ENCODE peak calls at places on chromosomes 7 and 10, in four cellular contexts. T is mammary epithelial cell, O is H9, H is K562. E is an unnamed sample.

GRCh38 chr7:136878878-136879277 is 10.4 kb downstream of the CHRM2 start:
- DNase-seq in T (no peak), O (no peak), H (no peak), E (no peak)

GRCh38 chr7:130149575-130150139 is 55.5 kb downstream of the TMEM209 start:
- DNase-seq in T (no peak), O (no peak), H (no peak), E (no peak)

GRCh38 chr10:15433850-15434537 is 62.9 kb upstream of the FAM171A1 start:
- DNase-seq in T (peak; percentile 25), O (no peak), H (peak; percentile 56), E (no peak)

GRCh38 chr10:101967713-101968112 is 88.3 kb downstream of the ARMH3 start:
- DNase-seq in T (peak; percentile 26), O (no peak), H (no peak), E (peak; percentile 44)

GRCh38 chr7:129376076-129376777 is 58.0 kb upstream of the STRIP2 start:
- DNase-seq in T (peak; percentile 26), O (no peak), H (peak; percentile 70), E (peak; percentile 67)

GRCh38 chr7:106281127-106281526 is 3.7 kb downstream of the NAMPT start:
- DNase-seq in T (no peak), O (no peak), H (no peak), E (no peak)

GRCh38 chr10:111076191-111076681 is 593 bp upstream of the ADRA2A start:
- DNase-seq in T (peak; percentile 37), O (peak; percentile 91), H (peak; percentile 37), E (peak; percentile 51)

GRCh38 chr10:101323495-101323894 is 30.5 kb upstream of the BTRC start:
- DNase-seq in T (no peak), O (peak; percentile 38), H (no peak), E (no peak)

GRCh38 chr10:28940158-28940888 is 263.0 kb downstream of the BAMBI start:
- DNase-seq in T (no peak), O (no peak), H (no peak), E (no peak)

GRCh38 chr10:44386546-44387052 is 1.7 kb upstream of the CXCL12 start:
- DNase-seq in T (peak; percentile 14), O (peak; percentile 81), H (peak; percentile 89), E (peak; percentile 74)

GRCh38 chr10:30510184-30510931 is 76.4 kb downstream of the MAP3K8 start:
- DNase-seq in T (peak; percentile 80), O (no peak), H (peak; percentile 32), E (peak; percentile 86)

GRCh38 chr7:10940748-10941358 is 32.8 kb upstream of the PHF14 start:
- DNase-seq in T (peak; percentile 9), O (no peak), H (no peak), E (peak; percentile 36)

GRCh38 chr7:105205592-105206211 is 183.0 kb downstream of the SRPK2 start:
- DNase-seq in T (no peak), O (no peak), H (no peak), E (no peak)

GRCh38 chr10:100510533-100511308 is 8.9 kb downstream of the SEC31B start:
- DNase-seq in T (peak; percentile 54), O (no peak), H (no peak), E (peak; percentile 54)

GRCh38 chr7:151632750-151633515 is 113.2 kb upstream of the RHEB start:
- DNase-seq in T (peak; percentile 40), O (peak; percentile 65), H (no peak), E (peak; percentile 37)

GRCh38 chr7:77327067-77327931 is 88.8 kb downstream of the GSAP start:
- DNase-seq in T (peak; percentile 74), O (no peak), H (no peak), E (peak; percentile 95)

GRCh38 chr7:2081526-2082356 is 151.0 kb downstream of the MAD1L1 start:
- DNase-seq in T (no peak), O (no peak), H (no peak), E (no peak)

GRCh38 chr10:117130346-117130745 is 7.7 kb downstream of the VAX1 start:
- DNase-seq in T (no peak), O (no peak), H (no peak), E (no peak)

GRCh38 chr10:93413252-93413689 is 68.9 kb downstream of the MYOF start:
- DNase-seq in T (no peak), O (no peak), H (no peak), E (no peak)

DNA sequence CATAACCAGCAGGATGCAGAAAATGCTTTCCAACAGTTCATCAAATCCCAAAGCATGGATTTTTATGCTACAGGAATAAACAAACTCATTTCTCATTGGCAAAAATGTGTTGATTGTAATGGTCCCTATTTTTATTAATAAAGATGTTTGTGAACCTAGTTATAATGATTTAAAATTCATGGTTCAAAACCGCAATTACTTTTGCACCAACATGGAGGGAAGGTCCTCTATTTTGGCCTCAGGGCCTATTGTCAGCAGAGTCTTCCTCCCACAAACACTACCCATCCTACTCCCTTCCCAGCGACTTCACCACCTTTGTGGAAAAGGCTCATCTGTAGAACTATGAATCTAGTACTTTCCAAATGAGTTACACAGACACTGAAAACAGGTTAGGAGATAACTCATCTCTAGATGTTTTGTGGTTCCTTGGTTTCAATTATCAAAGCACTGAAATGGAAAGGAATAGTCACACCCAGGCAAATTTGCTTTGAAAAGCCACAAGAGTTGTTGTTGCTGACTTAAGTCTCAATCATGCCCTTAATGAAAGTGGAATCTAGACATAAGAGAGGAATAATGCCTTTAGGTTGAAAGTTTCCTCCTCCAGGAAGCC is 59.4 kb upstream of the FRMD4A start:
- DNase-seq in T (peak; percentile 26), O (no peak), H (no peak), E (no peak)
- H2AFZ ChIP-seq in T (no peak overlapping the region), O (no peak overlapping the region), H (no peak overlapping the region), E (no peak overlapping the region)

GRCh38 chr7:114715907-114716306 is 206.0 kb upstream of the MDFIC start:
- DNase-seq in T (peak; percentile 16), O (no peak), H (no peak), E (no peak)

GRCh38 chr7:114711244-114711643 is 210.7 kb upstream of the MDFIC start:
- DNase-seq in T (no peak), O (no peak), H (no peak), E (no peak)

GRCh38 chr7:114708646-114709045 is 213.2 kb upstream of the MDFIC start:
- DNase-seq in T (no peak), O (peak; percentile 69), H (no peak), E (no peak)

DNA sequence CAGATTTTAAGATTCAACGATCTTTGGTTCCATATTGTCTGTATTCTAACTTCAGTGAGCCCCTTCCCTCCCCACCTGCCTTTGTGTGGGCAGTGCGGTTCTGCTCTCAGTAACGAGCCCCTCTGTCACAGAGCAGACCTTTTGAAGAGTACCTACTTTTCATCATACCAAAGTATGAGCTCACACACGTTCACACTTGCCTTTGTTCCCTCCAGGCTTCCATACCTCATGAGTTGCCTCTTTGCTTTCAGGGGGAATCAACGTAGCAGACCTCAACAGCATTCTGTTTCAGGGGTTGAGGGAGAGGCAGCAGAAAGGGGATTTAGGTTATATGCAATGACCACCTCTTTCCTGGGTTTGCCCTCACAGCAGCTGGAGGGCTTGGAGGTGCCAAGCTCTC is 211.4 kb upstream of the MDFIC start:
- DNase-seq in T (no peak), O (no peak), H (no peak), E (no peak)
- H2AFZ ChIP-seq in T (no peak overlapping the region), O (no peak overlapping the region), H (no peak overlapping the region), E (no peak overlapping the region)

DNA sequence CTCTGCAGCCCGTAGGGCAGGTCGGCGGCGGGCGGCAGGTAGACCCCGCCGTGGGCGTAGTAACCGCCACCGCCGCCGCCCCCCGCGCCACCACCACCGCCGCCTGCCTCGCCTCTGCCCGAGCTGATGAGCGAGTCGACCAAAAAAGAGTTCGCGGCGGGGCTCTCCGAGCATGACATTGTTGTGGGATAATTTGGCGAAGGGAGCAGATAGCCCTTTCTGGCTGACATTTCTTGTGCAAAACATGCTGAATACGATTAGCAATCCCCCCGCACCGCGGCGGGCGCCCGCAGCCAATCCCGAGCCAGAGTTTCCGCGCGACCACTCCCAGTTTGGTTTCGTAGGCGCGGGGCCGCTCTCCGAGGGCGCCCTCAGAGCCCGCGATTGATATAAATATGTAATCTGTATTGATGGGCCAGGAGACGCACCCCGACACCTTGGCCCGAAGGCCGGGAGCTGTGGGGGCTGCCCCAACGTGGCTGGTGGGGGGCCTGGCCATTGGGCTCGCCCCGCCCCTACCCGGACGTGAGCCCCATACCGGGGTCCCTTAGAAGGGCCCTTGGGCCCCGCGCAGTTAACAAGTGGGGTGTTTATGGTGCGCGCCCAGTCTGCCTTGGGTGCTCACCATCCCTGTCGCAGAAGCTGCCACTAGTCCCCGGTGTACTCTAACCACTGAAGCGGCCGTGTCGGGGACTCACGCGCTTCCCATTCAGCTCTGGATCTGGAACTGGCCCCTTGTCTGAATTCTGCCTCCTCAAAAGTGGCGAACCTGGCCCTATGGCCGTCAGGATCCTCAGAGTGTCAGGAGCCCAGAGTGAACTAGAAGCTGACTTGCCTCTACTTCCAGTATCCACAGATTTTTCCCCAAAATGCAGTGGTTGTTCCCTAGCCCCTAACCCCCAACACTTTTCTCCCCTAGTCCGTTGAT is at the start of gene HOXA10:
- DNase-seq in T (no peak), O (peak; percentile 52), H (no peak), E (no peak)
- H2AFZ ChIP-seq in T (peak within 1 kb of the TSS; percentile 90), O (no peak within 1 kb of the TSS), H (no peak within 1 kb of the TSS), E (peak within 1 kb of the TSS; percentile 54)

GRCh38 chr10:19658131-19658530 is 158.1 kb upstream of the PLXDC2 start:
- DNase-seq in T (no peak), O (no peak), H (no peak), E (no peak)

GRCh38 chr10:19654576-19654975 is 161.7 kb upstream of the PLXDC2 start:
- DNase-seq in T (peak; percentile 58), O (no peak), H (no peak), E (peak; percentile 30)

GRCh38 chr10:19659920-19660655 is 156.1 kb upstream of the PLXDC2 start:
- DNase-seq in T (peak; percentile 41), O (no peak), H (no peak), E (no peak)

GRCh38 chr10:19656420-19657042 is 159.7 kb upstream of the PLXDC2 start:
- DNase-seq in T (no peak), O (no peak), H (no peak), E (no peak)

DNA sequence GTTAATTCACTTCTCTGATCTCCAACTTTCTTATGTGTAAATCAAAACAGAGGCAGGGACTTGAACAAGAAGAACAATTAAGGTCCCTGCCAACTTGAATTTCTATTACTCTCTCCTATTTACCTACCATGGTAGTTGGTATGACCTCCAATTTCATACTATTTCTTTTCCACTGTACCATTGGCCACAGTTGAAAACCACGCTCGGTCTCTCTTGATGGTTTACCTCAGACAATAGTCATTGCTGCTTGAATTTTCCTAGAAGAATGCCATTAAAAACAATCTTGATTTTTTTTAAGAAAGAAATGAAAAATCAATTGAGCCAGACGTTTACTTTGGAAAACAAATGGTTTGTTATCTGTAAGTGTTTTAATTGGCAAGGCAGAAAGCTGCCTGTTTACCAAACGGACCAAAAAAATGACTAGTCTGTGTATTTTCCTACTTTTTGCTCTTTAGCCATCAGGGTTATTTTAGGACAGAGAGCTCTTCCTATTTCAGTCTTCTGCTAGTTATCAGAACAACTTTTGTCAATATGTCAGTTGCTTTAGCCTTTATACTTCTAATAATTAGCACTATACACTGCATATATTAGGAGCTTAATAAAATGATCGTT is 157.5 kb upstream of the PLXDC2 start:
- DNase-seq in T (no peak), O (no peak), H (no peak), E (no peak)
- H2AFZ ChIP-seq in T (no peak overlapping the region), O (no peak overlapping the region), H (no peak overlapping the region), E (no peak overlapping the region)

E was measured in trophoblast cell.